ENCODE peak calls at places on chromosomes 13 and 19, in ten cellular contexts. P is kidney tubule cell, U is heart right ventricle, Z is fibroblast of lung, K is AG04450, W is mucosa of gallbladder, O is retinal pigment epithelial cell, I is posterior vena cava, G is NCI-H1930, Y is dorsolateral prefrontal cortex. N is an unnamed sample.

GRCh38 chr13:33284016-33284415 is 1.5 kb downstream of the STARD13 start:
- DNase-seq in P (peak), U (no peak), Z (peak), K (no peak), W (no peak), O (no peak), I (no peak), G (no peak), Y (no peak), N (peak)

GRCh38 chr13:52173373-52173772 is 14.0 kb upstream of the NEK3 start:
- DNase-seq in P (no peak), U (no peak), Z (no peak), K (no peak), W (no peak), O (no peak), I (no peak), G (no peak), Y (no peak), N (no peak)

GRCh38 chr13:43663474-43664090 is 123.2 kb downstream of the ENOX1 start:
- DNase-seq in P (peak), U (no peak), Z (peak), K (peak), W (no peak), O (no peak), I (no peak), G (no peak), Y (no peak), N (no peak)

GRCh38 chr13:99626461-99627082 is 125.3 kb downstream of the TM9SF2 start:
- DNase-seq in P (peak), U (no peak), Z (peak), K (no peak), W (no peak), O (no peak), I (no peak), G (no peak), Y (no peak), N (peak)

GRCh38 chr13:40680659-40681323 is 14.3 kb upstream of the FOXO1 start:
- DNase-seq in P (no peak), U (no peak), Z (no peak), K (no peak), W (no peak), O (no peak), I (no peak), G (no peak), Y (no peak), N (no peak)

GRCh38 chr13:28586585-28587540 is 72.1 kb upstream of the POMP start:
- DNase-seq in P (no peak), U (no peak), Z (no peak), K (no peak), W (no peak), O (no peak), I (no peak), G (no peak), Y (no peak), N (no peak)

GRCh38 chr13:101149735-101150380 is 266.4 kb downstream of the NALCN start:
- DNase-seq in P (no peak), U (no peak), Z (peak), K (peak), W (no peak), O (no peak), I (no peak), G (peak), Y (no peak), N (peak)

GRCh38 chr13:79417741-79418140 is 11.7 kb upstream of the RBM26 start:
- DNase-seq in P (peak), U (no peak), Z (no peak), K (no peak), W (no peak), O (no peak), I (no peak), G (no peak), Y (no peak), N (peak)

GRCh38 chr19:30359936-30360335 is 12.2 kb upstream of the ZNF536 start:
- DNase-seq in P (no peak), U (no peak), Z (no peak), K (no peak), W (no peak), O (no peak), I (peak), G (no peak), Y (no peak), N (no peak)

GRCh38 chr13:110238795-110239194 is 68.2 kb downstream of the COL4A1 start:
- DNase-seq in P (no peak), U (peak), Z (no peak), K (no peak), W (no peak), O (no peak), I (no peak), G (no peak), Y (no peak), N (no peak)

GRCh38 chr19:19628499-19629134 is 597 bp upstream of the LPAR2 start:
- DNase-seq in P (peak), U (no peak), Z (peak), K (no peak), W (peak), O (peak), I (no peak), G (peak), Y (no peak), N (peak)

GRCh38 chr19:44891016-44891882 is at the start of gene TOMM40:
- DNase-seq in P (no peak), U (no peak), Z (peak), K (no peak), W (no peak), O (peak), I (peak), G (peak), Y (no peak), N (peak)

GRCh38 chr13:113192902-113193301 is 15.6 kb downstream of the PCID2 start:
- DNase-seq in P (no peak), U (no peak), Z (peak), K (no peak), W (no peak), O (no peak), I (no peak), G (no peak), Y (no peak), N (peak)